ENCODE peak calls at places on chromosome 19, in seven cellular contexts. V is HCT116, Q is K562, G is H1, C is SK-N-SH, I is GM12878, P is HepG2. H is an unnamed sample.

GRCh38 chr19:5480427-5480836 is 25.2 kb downstream of the ZNRF4 start:
- DNase-seq in C (peak; percentile 69), V (peak; percentile 28), I (no peak), P (peak; percentile 30), G (peak; percentile 80), Q (peak; percentile 64), H (no peak)

GRCh38 chr19:15197275-15198005 is 3.4 kb downstream of the NOTCH3 start:
- DNase-seq in I (no peak), Q (no peak), V (no peak), C (peak; percentile 67), P (no peak), G (no peak), H (no peak)

GRCh38 chr19:7831452-7831851 is 1.4 kb downstream of the EVI5L start:
- DNase-seq in V (peak; percentile 66), Q (peak; percentile 66), I (no peak), P (peak; percentile 70), C (no peak), G (peak; percentile 74), H (peak; percentile 45)

GRCh38 chr19:16969127-16969526 is 57.5 kb downstream of the CPAMD8 start:
- DNase-seq in C (no peak), I (no peak), G (no peak), Q (peak; percentile 47), V (no peak), P (peak; percentile 25), H (no peak)

GRCh38 chr19:48553676-48554384 is 1.9 kb downstream of the SULT2B1 start:
- DNase-seq in G (no peak), V (no peak), Q (peak; percentile 83), C (peak; percentile 67), I (no peak), P (peak; percentile 69), H (peak; percentile 64)

GRCh38 chr19:47095707-47096704 is 17.6 kb downstream of the ZC3H4 start:
- DNase-seq in Q (no peak), C (no peak), I (no peak), V (peak; percentile 91), P (peak; percentile 97), G (no peak), H (peak; percentile 74)

GRCh38 chr19:33309826-33310225 is 7.5 kb upstream of the CEBPA start:
- DNase-seq in P (no peak), C (no peak), I (no peak), V (no peak), G (no peak), Q (no peak), H (no peak)

GRCh38 chr19:58182577-58182988 is 278 bp upstream of the ZNF274 start:
- DNase-seq in I (no peak), P (no peak), Q (no peak), G (no peak), C (peak; percentile 90), V (no peak), H (peak; percentile 81)

GRCh38 chr19:1355258-1355973 is 28.3 kb upstream of the NDUFS7 start:
- DNase-seq in P (no peak), I (no peak), Q (peak; percentile 44), V (no peak), C (peak; percentile 56), G (no peak), H (no peak)

GRCh38 chr19:35843676-35844481 is 8.4 kb downstream of the NPHS1 start:
- DNase-seq in G (peak; percentile 93), I (no peak), C (peak; percentile 79), P (no peak), V (peak; percentile 74), Q (peak; percentile 81), H (no peak)

GRCh38 chr19:35847911-35848310 is 4.4 kb downstream of the NPHS1 start:
- DNase-seq in Q (no peak), I (no peak), C (no peak), V (no peak), P (no peak), G (no peak), H (no peak)

GRCh38 chr19:35846038-35846668 is 6.2 kb downstream of the NPHS1 start:
- DNase-seq in P (no peak), V (no peak), I (no peak), Q (no peak), C (no peak), G (peak; percentile 61), H (peak; percentile 50)

GRCh38 chr19:35844482-35845214 is 7.7 kb downstream of the NPHS1 start:
- DNase-seq in Q (no peak), C (no peak), P (no peak), I (no peak), V (no peak), G (no peak), H (no peak)

GRCh38 chr19:35845215-35846037 is 6.9 kb downstream of the NPHS1 start:
- DNase-seq in C (peak; percentile 71), I (no peak), V (peak; percentile 22), P (peak; percentile 37), Q (peak; percentile 83), G (peak; percentile 74), H (peak; percentile 48)
- TF ChIP-seq JUND in C (no peak), I (no peak), V (no peak), P (no peak), Q (peak; percentile 38), G (no peak), H (no peak)

GRCh38 chr19:28281676-28282075 is 931.3 kb downstream of the UQCRFS1 start:
- DNase-seq in G (no peak), C (no peak), Q (no peak), I (no peak), P (no peak), V (no peak), H (no peak)
- TF ChIP-seq JUND in G (no peak), C (no peak), Q (no peak), I (no peak), P (no peak), V (no peak), H (no peak)

DNA sequence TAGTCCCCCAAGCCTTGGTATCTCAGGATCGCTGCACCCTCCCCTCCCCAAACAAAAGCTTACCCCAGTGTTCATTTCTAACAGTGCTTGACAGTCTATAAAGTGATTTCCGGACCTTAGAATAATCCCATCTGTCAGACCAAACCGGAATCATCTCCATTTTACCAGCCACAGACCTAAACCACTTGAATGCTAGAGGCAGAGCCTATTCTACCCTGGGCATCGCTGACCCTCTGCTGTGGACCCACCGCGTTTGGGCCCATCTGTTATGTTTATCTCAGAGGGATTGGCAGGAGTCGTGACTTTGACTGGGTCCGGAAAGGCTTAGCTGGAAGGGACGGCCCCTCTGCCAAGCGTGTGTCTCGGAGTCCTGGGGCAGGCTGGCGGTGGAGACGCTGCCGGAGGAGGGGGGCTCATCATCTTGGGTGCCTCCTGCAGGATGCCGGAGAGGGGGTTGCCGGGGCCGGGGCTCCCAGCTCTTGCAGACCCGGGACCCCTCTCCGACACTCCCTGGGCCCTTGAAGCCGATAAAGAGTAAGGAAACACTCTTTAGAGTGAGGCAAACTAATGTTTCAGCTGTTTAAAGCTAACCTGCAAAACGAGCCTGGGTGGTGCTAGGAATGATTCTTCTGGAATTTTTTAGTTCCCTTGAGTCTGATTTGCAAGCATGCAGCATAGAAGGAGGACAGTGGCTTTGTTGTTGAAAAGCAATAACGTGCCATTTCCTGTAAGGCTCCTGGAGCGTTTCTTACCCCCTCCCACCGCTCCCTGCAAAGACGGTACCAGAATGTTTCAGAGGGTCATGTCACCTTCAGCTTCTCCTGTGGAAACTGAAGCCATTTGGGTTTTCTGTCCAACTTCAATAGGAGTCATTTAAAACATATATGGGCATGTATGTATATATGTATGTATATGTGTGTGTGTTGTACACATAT is 1.3 kb downstream of the SLC25A42 start:
- DNase-seq in C (peak; percentile 56), I (no peak), P (no peak), G (no peak), Q (peak; percentile 54), V (no peak), H (peak; percentile 10)
- TF ChIP-seq JUND in C (no peak), I (no peak), P (no peak), G (no peak), Q (no peak), V (no peak), H (no peak)

GRCh38 chr19:20999731-21000352 is 20.6 kb upstream of the ZNF430 start:
- DNase-seq in G (peak; percentile 77), V (no peak), C (peak; percentile 95), Q (peak; percentile 65), I (peak; percentile 62), P (no peak), H (peak; percentile 98)
- TF ChIP-seq JUND in G (no peak), V (no peak), C (no peak), Q (no peak), I (no peak), P (no peak), H (no peak)

GRCh38 chr19:51372649-51373504 is at the start of gene NKG7:
- DNase-seq in V (no peak), Q (peak; percentile 56), I (peak; percentile 68), C (no peak), P (no peak), G (no peak), H (no peak)
- TF ChIP-seq JUND in V (no peak), Q (no peak), I (no peak), C (no peak), P (no peak), G (no peak), H (no peak)

GRCh38 chr19:41225238-41226052 is 6.4 kb downstream of the AXL start:
- DNase-seq in V (peak; percentile 97), P (peak; percentile 91), I (no peak), C (peak; percentile 55), Q (peak; percentile 83), G (no peak), H (no peak)
- TF ChIP-seq JUND in V (peak; percentile 89), P (peak; percentile 49), I (no peak), C (peak; percentile 86), Q (peak; percentile 73), G (no peak), H (no peak)

GRCh38 chr19:12763100-12763499 is 11.5 kb downstream of the BEST2 start:
- DNase-seq in V (no peak), P (no peak), I (no peak), G (no peak), Q (no peak), C (peak; percentile 11), H (no peak)

GRCh38 chr19:12754465-12755196 is 3.0 kb downstream of the BEST2 start:
- DNase-seq in C (peak; percentile 22), G (no peak), P (no peak), Q (no peak), I (no peak), V (no peak), H (no peak)

GRCh38 chr19:12759686-12760085 is 8.1 kb downstream of the BEST2 start:
- DNase-seq in V (no peak), Q (peak; percentile 38), C (no peak), P (no peak), I (no peak), G (no peak), H (no peak)

GRCh38 chr19:12756150-12756883 is 4.7 kb downstream of the BEST2 start:
- DNase-seq in C (no peak), P (no peak), I (no peak), G (no peak), V (no peak), Q (peak; percentile 34), H (no peak)

GRCh38 chr19:12757544-12758274 is 6.1 kb downstream of the BEST2 start:
- DNase-seq in V (peak; percentile 52), I (no peak), Q (peak; percentile 85), C (peak; percentile 94), P (peak; percentile 70), G (peak; percentile 95), H (no peak)
- TF ChIP-seq JUND in V (no peak), I (no peak), Q (peak; percentile 43), C (no peak), P (no peak), G (no peak), H (no peak)

H was measured in T47D.